ENCODE peak calls at places on chromosome 13, in four cellular contexts. One of them, this sample, is unnamed.

GRCh38 chr13:113060557-113061270 is 44.9 kb upstream of the F7 start:
- DNase-seq in right lobe of liver: peak; percentile 12
- DNase-seq in uterus: no peak
- DNase-seq in MM.1S: no peak
- DNase-seq in this sample: no peak

GRCh38 chr13:48181482-48182145 is 51.4 kb upstream of the ITM2B start:
- DNase-seq in right lobe of liver: no peak
- DNase-seq in MM.1S: no peak
- DNase-seq in uterus: no peak
- DNase-seq in this sample: no peak

GRCh38 chr13:98370806-98371553 is 193.9 kb upstream of the RNF113B start:
- DNase-seq in MM.1S: no peak
- DNase-seq in right lobe of liver: no peak
- DNase-seq in uterus: peak; percentile 62
- DNase-seq in this sample: no peak

GRCh38 chr13:90889906-90890305 is 457.6 kb upstream of the MIR17HG start:
- DNase-seq in MM.1S: no peak
- DNase-seq in uterus: no peak
- DNase-seq in right lobe of liver: no peak
- DNase-seq in this sample: no peak

GRCh38 chr13:85283408-85283807 is 515.8 kb downstream of the SLITRK6 start:
- DNase-seq in MM.1S: no peak
- DNase-seq in right lobe of liver: no peak
- DNase-seq in uterus: no peak
- DNase-seq in this sample: no peak

GRCh38 chr13:103006706-103007426 is 59.4 kb downstream of the SLC10A2 start:
- DNase-seq in right lobe of liver: no peak
- DNase-seq in MM.1S: no peak
- DNase-seq in uterus: no peak
- DNase-seq in this sample: no peak

GRCh38 chr13:111927181-111927540 is 139.8 kb upstream of the SOX1 start:
- DNase-seq in uterus: no peak
- DNase-seq in MM.1S: no peak
- DNase-seq in right lobe of liver: no peak
- DNase-seq in this sample: no peak

GRCh38 chr13:113616991-113617749 is 32.6 kb downstream of the TFDP1 start:
- DNase-seq in right lobe of liver: no peak
- DNase-seq in MM.1S: no peak
- DNase-seq in uterus: no peak
- DNase-seq in this sample: no peak

GRCh38 chr13:102974574-102975195 is 91.5 kb downstream of the SLC10A2 start:
- DNase-seq in right lobe of liver: no peak
- DNase-seq in MM.1S: no peak
- DNase-seq in uterus: no peak
- DNase-seq in this sample: peak; percentile 23

GRCh38 chr13:112731667-112732616 is 42.1 kb downstream of the ATP11A start:
- DNase-seq in right lobe of liver: no peak
- DNase-seq in uterus: no peak
- DNase-seq in MM.1S: no peak
- DNase-seq in this sample: no peak

GRCh38 chr13:87497426-87497825 is 173.7 kb upstream of the SLITRK5 start:
- DNase-seq in MM.1S: no peak
- DNase-seq in uterus: no peak
- DNase-seq in right lobe of liver: no peak
- DNase-seq in this sample: no peak

GRCh38 chr13:22836475-22836874 is 344.3 kb upstream of the SGCG start:
- DNase-seq in MM.1S: no peak
- DNase-seq in uterus: no peak
- DNase-seq in right lobe of liver: no peak
- DNase-seq in this sample: no peak

GRCh38 chr13:106104281-106104901 is 431.1 kb downstream of the EFNB2 start:
- DNase-seq in MM.1S: no peak
- DNase-seq in right lobe of liver: no peak
- DNase-seq in uterus: no peak
- DNase-seq in this sample: peak; percentile 77

GRCh38 chr13:36131931-36132297 is 732 bp upstream of the DCLK1 start:
- DNase-seq in right lobe of liver: no peak
- DNase-seq in uterus: peak; percentile 64
- DNase-seq in MM.1S: no peak
- DNase-seq in this sample: no peak

GRCh38 chr13:42720858-42721219 is 60.5 kb upstream of the FAM216B start:
- DNase-seq in right lobe of liver: no peak
- DNase-seq in uterus: no peak
- DNase-seq in MM.1S: no peak
- DNase-seq in this sample: no peak

GRCh38 chr13:24668955-24669354 is 11.3 kb upstream of the ATP12A start:
- DNase-seq in MM.1S: no peak
- DNase-seq in right lobe of liver: no peak
- DNase-seq in uterus: no peak
- DNase-seq in this sample: peak; percentile 95

GRCh38 chr13:33087790-33088189 is 71.6 kb downstream of the KL start:
- DNase-seq in uterus: no peak
- DNase-seq in MM.1S: no peak
- DNase-seq in right lobe of liver: no peak
- DNase-seq in this sample: peak; percentile 25

GRCh38 chr13:51244637-51245405 is 22.6 kb downstream of the FAM124A start:
- DNase-seq in right lobe of liver: no peak
- DNase-seq in uterus: no peak
- DNase-seq in MM.1S: no peak
- DNase-seq in this sample: no peak

GRCh38 chr13:68439821-68440220 is 1209.7 kb upstream of the PCDH9 start:
- DNase-seq in uterus: no peak
- DNase-seq in right lobe of liver: no peak
- DNase-seq in MM.1S: no peak
- DNase-seq in this sample: no peak

GRCh38 chr13:52845766-52846566 is 2.5 kb downstream of the PCDH8 start:
- DNase-seq in right lobe of liver: peak; percentile 38
- DNase-seq in uterus: no peak
- DNase-seq in MM.1S: no peak
- DNase-seq in this sample: no peak

GRCh38 chr13:97921146-97921776 is 32.2 kb upstream of the IPO5 start:
- DNase-seq in right lobe of liver: no peak
- DNase-seq in MM.1S: no peak
- DNase-seq in uterus: no peak
- DNase-seq in this sample: no peak

DNA sequence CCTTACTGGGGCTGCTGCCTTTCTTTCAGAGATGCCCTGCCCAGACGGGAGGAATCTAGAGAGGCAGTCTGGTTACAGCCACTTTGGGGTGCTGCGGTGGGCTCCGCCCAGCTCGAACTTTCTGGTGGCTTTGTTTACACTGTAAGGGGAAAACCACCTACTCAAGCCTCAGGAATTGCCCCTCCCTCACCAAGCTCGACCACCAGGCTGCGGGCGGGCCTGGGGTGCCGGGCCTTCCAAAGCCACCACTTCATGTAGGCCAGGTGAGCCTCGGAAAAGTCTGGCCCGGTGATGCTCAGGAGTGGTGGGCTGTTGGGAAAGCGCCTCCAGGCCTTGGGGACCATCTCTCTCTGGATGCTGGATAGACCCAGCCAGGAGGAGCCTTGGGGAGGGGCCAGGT is 218.6 kb downstream of the MTUS2 start:
- DNase-seq in MM.1S: no peak
- DNase-seq in uterus: no peak
- DNase-seq in right lobe of liver: no peak
- DNase-seq in this sample: no peak
- H3K27me3 ChIP-seq in MM.1S: no peaks in the 10 kb centered on the region
- H3K27me3 ChIP-seq in uterus: no peaks in the 10 kb centered on the region
- H3K27me3 ChIP-seq in right lobe of liver: no peaks in the 10 kb centered on the region
- H3K27me3 ChIP-seq in this sample: no peaks in the 10 kb centered on the region

GRCh38 chr13:44936246-44936645 is 53.0 kb downstream of the NUFIP1 start:
- DNase-seq in right lobe of liver: no peak
- DNase-seq in uterus: no peak
- DNase-seq in MM.1S: no peak
- DNase-seq in this sample: no peak
- H3K4me1 ChIP-seq in right lobe of liver: no peaks in the 10 kb centered on the region
- H3K4me1 ChIP-seq in uterus: no peaks in the 10 kb centered on the region
- H3K4me1 ChIP-seq in MM.1S: no peaks in the 10 kb centered on the region
- H3K4me1 ChIP-seq in this sample: peaks cover 6% of the 10 kb centered on the region

GRCh38 chr13:70385852-70386251 is 277.6 kb upstream of the KLHL1 start:
- DNase-seq in right lobe of liver: no peak
- DNase-seq in uterus: no peak
- DNase-seq in MM.1S: no peak
- DNase-seq in this sample: no peak
- H3K27me3 ChIP-seq in right lobe of liver: no peaks in the 10 kb centered on the region
- H3K27me3 ChIP-seq in uterus: no peaks in the 10 kb centered on the region
- H3K27me3 ChIP-seq in MM.1S: no peaks in the 10 kb centered on the region
- H3K27me3 ChIP-seq in this sample: no peaks in the 10 kb centered on the region

GRCh38 chr13:30744056-30744684 is 8.8 kb downstream of the ALOX5AP start:
- DNase-seq in MM.1S: peak; percentile 88
- DNase-seq in right lobe of liver: peak; percentile 39
- DNase-seq in uterus: no peak
- DNase-seq in this sample: no peak
- H3K4me1 ChIP-seq in MM.1S: peaks cover 23% of the 10 kb centered on the region
- H3K4me1 ChIP-seq in right lobe of liver: peaks cover 14% of the 10 kb centered on the region
- H3K4me1 ChIP-seq in uterus: no peaks in the 10 kb centered on the region
- H3K4me1 ChIP-seq in this sample: peaks cover 31% of the 10 kb centered on the region

DNA sequence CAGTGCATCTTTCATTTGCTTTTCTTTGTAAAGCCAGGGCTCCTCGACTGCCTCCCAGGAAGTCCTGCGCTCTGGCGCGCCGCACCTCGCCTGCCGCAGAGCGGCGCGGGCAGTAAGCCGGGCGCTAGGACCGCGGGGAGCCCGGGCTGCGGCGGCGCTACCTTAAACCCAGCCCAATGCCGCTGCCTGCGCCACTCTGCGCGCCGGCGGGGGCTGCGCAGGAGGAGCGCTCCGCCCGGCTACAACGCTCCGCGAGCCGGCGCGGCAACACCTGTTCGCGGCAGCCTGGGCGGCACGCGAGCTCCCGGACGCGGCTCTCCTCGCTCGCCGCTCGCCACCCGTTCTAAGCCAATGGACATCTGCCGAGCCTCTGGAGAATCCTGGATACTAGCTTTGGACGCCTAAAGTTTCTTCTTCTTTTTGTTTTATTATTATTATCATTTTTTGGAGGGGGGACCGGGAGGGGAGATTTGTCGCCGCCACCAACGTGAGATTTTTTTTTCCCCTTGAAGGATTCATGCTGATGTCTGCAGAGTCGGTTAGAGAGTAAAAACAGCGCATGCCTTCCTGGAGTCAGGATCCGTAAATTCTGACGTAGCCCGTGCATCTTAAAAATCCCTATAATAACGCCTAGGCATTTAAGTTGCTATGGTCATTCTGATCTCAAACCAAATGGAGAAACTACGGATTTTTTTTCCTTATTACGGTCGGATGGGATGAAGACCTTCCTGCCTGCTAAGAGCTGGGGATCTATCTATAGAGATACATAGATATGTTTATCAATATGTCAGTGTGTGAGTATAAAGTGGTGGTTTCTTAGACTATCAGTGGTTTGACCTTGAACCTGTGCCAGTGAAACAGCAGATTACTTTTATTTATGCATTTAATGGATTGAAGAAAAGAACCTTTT is at the start of gene FGF9:
- DNase-seq in uterus: peak; percentile 67
- DNase-seq in MM.1S: peak; percentile 81
- DNase-seq in right lobe of liver: peak; percentile 80
- DNase-seq in this sample: no peak
- H3K27me3 ChIP-seq in uterus: no peaks in the 10 kb centered on the region
- H3K27me3 ChIP-seq in MM.1S: no peaks in the 10 kb centered on the region
- H3K27me3 ChIP-seq in right lobe of liver: peaks cover 29% of the 10 kb centered on the region
- H3K27me3 ChIP-seq in this sample: peaks cover 48% of the 10 kb centered on the region

GRCh38 chr13:100197116-100197515 is 108.2 kb downstream of the PCCA start:
- DNase-seq in right lobe of liver: no peak
- DNase-seq in uterus: no peak
- DNase-seq in MM.1S: no peak
- DNase-seq in this sample: no peak

GRCh38 chr13:100196380-100196779 is 107.5 kb downstream of the PCCA start:
- DNase-seq in MM.1S: no peak
- DNase-seq in right lobe of liver: no peak
- DNase-seq in uterus: no peak
- DNase-seq in this sample: no peak

GRCh38 chr13:100197591-100198365 is 108.9 kb downstream of the PCCA start:
- DNase-seq in right lobe of liver: peak; percentile 46
- DNase-seq in MM.1S: no peak
- DNase-seq in uterus: no peak
- DNase-seq in this sample: no peak

DNA sequence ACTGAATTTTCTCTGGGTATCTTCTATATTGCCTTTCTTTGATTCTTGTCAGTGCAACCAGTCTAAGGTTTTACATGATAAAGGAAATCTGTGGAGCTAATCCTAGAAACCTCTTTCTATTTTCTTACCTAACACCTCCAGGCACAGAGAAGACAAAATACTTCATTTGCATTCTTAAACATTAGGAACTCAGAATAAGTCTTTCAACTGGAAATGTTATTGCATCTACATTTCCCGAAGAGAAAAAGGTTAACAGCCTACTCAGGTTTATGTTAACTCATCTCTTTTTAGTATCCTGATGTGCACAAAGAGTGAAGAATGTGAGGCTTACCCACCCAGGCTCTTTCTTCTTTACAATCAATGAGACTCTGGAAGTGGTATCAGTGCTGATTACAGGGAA is 106.7 kb downstream of the PCCA start:
- DNase-seq in uterus: no peak
- DNase-seq in MM.1S: no peak
- DNase-seq in right lobe of liver: no peak
- DNase-seq in this sample: no peak
- H3K4me1 ChIP-seq in uterus: no peaks in the 10 kb centered on the region
- H3K4me1 ChIP-seq in MM.1S: no peaks in the 10 kb centered on the region
- H3K4me1 ChIP-seq in right lobe of liver: peaks cover 41% of the 10 kb centered on the region
- H3K4me1 ChIP-seq in this sample: no peaks in the 10 kb centered on the region

GRCh38 chr13:57627663-57628062 is 3.9 kb upstream of the PCDH17 start:
- DNase-seq in right lobe of liver: no peak
- DNase-seq in MM.1S: peak; percentile 21
- DNase-seq in uterus: no peak
- DNase-seq in this sample: no peak
- H3K27me3 ChIP-seq in right lobe of liver: peaks cover 25% of the 10 kb centered on the region
- H3K27me3 ChIP-seq in MM.1S: no peaks in the 10 kb centered on the region
- H3K27me3 ChIP-seq in uterus: peaks cover 21% of the 10 kb centered on the region
- H3K27me3 ChIP-seq in this sample: peaks cover 46% of the 10 kb centered on the region

GRCh38 chr13:110310541-110311491 is 3.7 kb downstream of the COL4A2 start:
- DNase-seq in right lobe of liver: no peak
- DNase-seq in MM.1S: no peak
- DNase-seq in uterus: peak; percentile 11
- DNase-seq in this sample: no peak

GRCh38 chr13:110309661-110310524 is 2.8 kb downstream of the COL4A2 start:
- DNase-seq in right lobe of liver: no peak
- DNase-seq in uterus: no peak
- DNase-seq in MM.1S: no peak
- DNase-seq in this sample: no peak

GRCh38 chr13:110308377-110309158 is 1.5 kb downstream of the COL4A2 start:
- DNase-seq in right lobe of liver: no peak
- DNase-seq in MM.1S: no peak
- DNase-seq in uterus: peak; percentile 44
- DNase-seq in this sample: peak; percentile 66

GRCh38 chr13:110307697-110308376 is 753 bp downstream of the COL4A2 start:
- DNase-seq in uterus: no peak
- DNase-seq in MM.1S: no peak
- DNase-seq in right lobe of liver: no peak
- DNase-seq in this sample: no peak

GRCh38 chr13:110309159-110309476 is 2.0 kb downstream of the COL4A2 start:
- DNase-seq in right lobe of liver: no peak
- DNase-seq in uterus: peak; percentile 16
- DNase-seq in MM.1S: no peak
- DNase-seq in this sample: no peak
- H3K4me1 ChIP-seq in right lobe of liver: peaks cover 23% of the 10 kb centered on the region
- H3K4me1 ChIP-seq in uterus: no peaks in the 10 kb centered on the region
- H3K4me1 ChIP-seq in MM.1S: no peaks in the 10 kb centered on the region
- H3K4me1 ChIP-seq in this sample: peaks cover 12% of the 10 kb centered on the region